ENCODE peak calls at places on chromosomes 11 and 22, in five cellular contexts. V is mesothelial cell of epicardium, M is germinal center, B is NCI-H460, E is cardiac fibroblast. Q is an unnamed sample.

GRCh38 chr11:70556884-70557741 is 158.8 kb downstream of the CTTN start:
- DNase-seq in M (no peak), V (no peak), E (no peak), B (no peak), Q (no peak)

GRCh38 chr22:50304528-50305392 is 2.7 kb downstream of the PLXNB2 start:
- DNase-seq in E (peak; percentile 48), V (no peak), M (peak; percentile 51), B (no peak), Q (no peak)

GRCh38 chr11:99425596-99425995 is 404.8 kb downstream of the CNTN5 start:
- DNase-seq in B (no peak), E (no peak), M (no peak), V (no peak), Q (no peak)

GRCh38 chr11:47440054-47440476 is 8.9 kb downstream of the RAPSN start:
- DNase-seq in B (no peak), M (no peak), E (no peak), V (no peak), Q (no peak)

GRCh38 chr11:103947566-103947919 is 88.9 kb upstream of the DDI1 start:
- DNase-seq in M (no peak), V (no peak), B (no peak), E (peak; percentile 75), Q (no peak)

GRCh38 chr11:105357764-105358163 is 218.2 kb upstream of the CARD18 start:
- DNase-seq in V (no peak), M (no peak), E (peak; percentile 72), B (no peak), Q (no peak)

GRCh38 chr11:69542314-69543168 is 61.1 kb downstream of the LINC01488 start:
- DNase-seq in E (no peak), B (no peak), V (no peak), M (no peak), Q (no peak)

GRCh38 chr11:72581067-72581466 is 93.2 kb downstream of the PDE2A start:
- DNase-seq in M (no peak), E (no peak), B (no peak), V (no peak), Q (no peak)

GRCh38 chr11:74226907-74227306 is 55.8 kb downstream of the PPME1 start:
- DNase-seq in M (no peak), B (no peak), E (no peak), V (no peak), Q (no peak)

GRCh38 chr11:74004694-74005615 is 3.9 kb downstream of the UCP3 start:
- DNase-seq in M (no peak), V (no peak), B (no peak), E (no peak), Q (no peak)

GRCh38 chr11:65766535-65766934 is 14.2 kb downstream of the AP5B1 start:
- DNase-seq in V (peak; percentile 13), B (no peak), E (peak; percentile 42), M (no peak), Q (no peak)

GRCh38 chr11:118109231-118109630 is 22.5 kb upstream of the SMIM35 start:
- DNase-seq in E (peak; percentile 11), V (no peak), B (no peak), M (no peak), Q (no peak)

GRCh38 chr11:110128161-110128560 is 35.0 kb downstream of the ZC3H12C start:
- DNase-seq in E (peak; percentile 44), M (no peak), V (no peak), B (no peak), Q (no peak)

GRCh38 chr11:79092791-79093313 is 348.0 kb downstream of the TENM4 start:
- DNase-seq in B (no peak), M (peak; percentile 14), E (peak; percentile 95), V (no peak), Q (no peak)

GRCh38 chr11:120599816-120600420 is 88.4 kb downstream of the GRIK4 start:
- DNase-seq in M (no peak), E (no peak), V (no peak), B (no peak), Q (no peak)

GRCh38 chr11:61294717-61295595 is at the start of gene VWCE:
- DNase-seq in M (peak; percentile 91), E (peak; percentile 64), V (peak; percentile 73), B (peak; percentile 43), Q (peak; percentile 62)

GRCh38 chr22:49966041-49966715 is 5.6 kb downstream of the PIM3 start:
- DNase-seq in M (no peak), V (no peak), E (no peak), B (no peak), Q (no peak)

GRCh38 chr22:42072606-42073330 is 1.3 kb upstream of the PHETA2 start:
- DNase-seq in B (no peak), V (no peak), E (no peak), M (no peak), Q (no peak)

GRCh38 chr22:46748948-46749681 is 11.1 kb upstream of the CERK start:
- DNase-seq in M (no peak), B (no peak), V (no peak), E (peak; percentile 47), Q (no peak)

GRCh38 chr11:59201376-59201775 is 11.4 kb downstream of the MPEG1 start:
- DNase-seq in B (no peak), E (no peak), M (peak; percentile 35), V (no peak), Q (no peak)

GRCh38 chr11:15624701-15625100 is 510.0 kb downstream of the INSC start:
- DNase-seq in V (no peak), E (no peak), B (no peak), M (no peak), Q (no peak)

GRCh38 chr11:94563176-94563847 is 3.9 kb upstream of the PIWIL4 start:
- DNase-seq in M (no peak), V (no peak), E (peak; percentile 73), B (no peak), Q (peak; percentile 48)

GRCh38 chr11:62416596-62416995 is 2.2 kb upstream of the SCGB1A1 start:
- DNase-seq in B (no peak), E (no peak), V (no peak), M (no peak), Q (no peak)

GRCh38 chr11:62546244-62546936 is at the start of gene AHNAK:
- DNase-seq in B (no peak), V (peak; percentile 82), E (peak; percentile 75), M (peak; percentile 48), Q (peak; percentile 78)

GRCh38 chr11:79055866-79056632 is 384.8 kb downstream of the TENM4 start:
- DNase-seq in B (no peak), M (no peak), E (peak; percentile 71), V (no peak), Q (no peak)

GRCh38 chr22:44916281-44917231 is 93.2 kb downstream of the PHF21B start:
- DNase-seq in V (no peak), B (no peak), E (no peak), M (no peak), Q (no peak)

GRCh38 chr11:96177132-96177531 is 165.9 kb downstream of the MAML2 start:
- DNase-seq in V (no peak), E (no peak), M (no peak), B (no peak), Q (no peak)

GRCh38 chr22:33579448-33580093 is 340.7 kb downstream of the LARGE1 start:
- DNase-seq in E (peak; percentile 50), B (peak; percentile 26), M (peak; percentile 73), V (peak; percentile 68), Q (peak; percentile 16)

Q was measured in dermis microvascular lymphatic vessel endothelial cell.